ENCODE peak calls at places on chromosomes 13 and 19, in five cellular contexts. C is AG09309; Q is naive thymus-derived CD8-positive, alpha-beta T cell; E is HCEC 1CT; A is HFFc6. G is an unnamed sample.

GRCh38 chr13:24274452-24274971 is 34.9 kb upstream of the C1QTNF9 start:
- DNase-seq in E (peak), Q (peak), A (no peak), C (no peak), G (peak)

GRCh38 chr13:111292710-111293485 is 27.5 kb upstream of the TEX29 start:
- DNase-seq in E (no peak), C (no peak), Q (no peak), A (no peak), G (no peak)

GRCh38 chr19:36420961-36421748 is 2.7 kb upstream of the ZFP82 start:
- DNase-seq in E (no peak), C (no peak), A (no peak), Q (no peak), G (peak)

GRCh38 chr13:76937416-76937815 is 10.9 kb upstream of the ACOD1 start:
- DNase-seq in C (peak), E (peak), A (peak), Q (no peak), G (no peak)

GRCh38 chr13:99380921-99381645 is 73.9 kb upstream of the GPR183 start:
- DNase-seq in A (no peak), C (no peak), Q (no peak), E (no peak), G (peak)

GRCh38 chr19:55342044-55342531 is 2.4 kb downstream of the KMT5C start:
- DNase-seq in A (no peak), C (no peak), E (no peak), Q (no peak), G (no peak)

GRCh38 chr19:870963-871401 is 11.5 kb downstream of the CFD start:
- DNase-seq in A (no peak), E (no peak), Q (no peak), C (no peak), G (no peak)

GRCh38 chr13:114166381-114167131 is 12.5 kb upstream of the CFAP97D2 start:
- DNase-seq in E (no peak), C (no peak), Q (no peak), A (no peak), G (no peak)

GRCh38 chr13:108220042-108220441 is 1.9 kb downstream of the ABHD13 start:
- DNase-seq in Q (peak), A (no peak), E (no peak), C (no peak), G (no peak)

GRCh38 chr19:14138576-14139265 is 2.3 kb upstream of the ASF1B start:
- DNase-seq in Q (no peak), A (peak), C (no peak), E (peak), G (no peak)

GRCh38 chr19:38669532-38669931 is 22.1 kb downstream of the ACTN4 start:
- DNase-seq in E (no peak), C (no peak), Q (no peak), A (no peak), G (no peak)

GRCh38 chr13:48235100-48235813 is 2.3 kb downstream of the ITM2B start:
- DNase-seq in A (peak), C (no peak), Q (peak), E (peak), G (no peak)

GRCh38 chr19:49506575-49507105 is 5.8 kb upstream of the FCGRT start:
- DNase-seq in Q (peak), E (peak), C (no peak), A (no peak), G (peak)

GRCh38 chr13:96851856-96852255 is 142.4 kb downstream of the OXGR1 start:
- DNase-seq in E (no peak), C (no peak), Q (no peak), A (no peak), G (no peak)

GRCh38 chr19:4566402-4567051 is 7.0 kb upstream of the SEMA6B start:
- DNase-seq in Q (no peak), C (no peak), E (no peak), A (no peak), G (no peak)

GRCh38 chr19:10433131-10433536 is 12.8 kb downstream of the PDE4A start:
- DNase-seq in A (no peak), E (no peak), C (no peak), Q (no peak), G (no peak)

GRCh38 chr19:55082023-55082851 is 6.6 kb downstream of the EPS8L1 start:
- DNase-seq in A (no peak), Q (peak), C (no peak), E (no peak), G (peak)

GRCh38 chr13:75432045-75432444 is 49.9 kb downstream of the TBC1D4 start:
- DNase-seq in E (peak), Q (no peak), C (no peak), A (peak), G (no peak)

GRCh38 chr19:7883796-7884570 is 4.3 kb upstream of the LRRC8E start:
- DNase-seq in C (peak), A (peak), E (peak), Q (no peak), G (no peak)

GRCh38 chr13:99280166-99280565 is 22.0 kb upstream of the GPR18 start:
- DNase-seq in C (peak), Q (no peak), E (peak), A (no peak), G (no peak)

GRCh38 chr13:30576528-30576927 is 41.2 kb upstream of the USPL1 start:
- DNase-seq in E (no peak), Q (peak), C (no peak), A (peak), G (no peak)

GRCh38 chr13:45441633-45442032 is 23.1 kb upstream of the COG3 start:
- DNase-seq in Q (no peak), A (no peak), E (peak), C (no peak), G (no peak)

GRCh38 chr13:48400820-48401219 is 12.1 kb downstream of the LPAR6 start:
- DNase-seq in C (peak), Q (no peak), A (peak), E (peak), G (no peak)

GRCh38 chr13:32423592-32423991 is 4.3 kb downstream of the N4BP2L1 start:
- DNase-seq in E (no peak), Q (no peak), A (no peak), C (no peak), G (no peak)

GRCh38 chr13:19845758-19846157 is 17.7 kb downstream of the ZMYM5 start:
- DNase-seq in A (peak), C (peak), E (peak), Q (no peak), G (no peak)

GRCh38 chr13:83065136-83065535 is 817.1 kb downstream of the SLITRK1 start:
- DNase-seq in Q (no peak), C (peak), A (peak), E (peak), G (no peak)